ENCODE peak calls at places on chromosomes 3 and 15, in seven cellular contexts. One of them, this sample, is unnamed.

GRCh38 chr15:41911691-41912345 is 18.0 kb upstream of the SPTBN5 start:
- DNase-seq in AG04450: no peak
- DNase-seq in right atrium auricular region: no peak
- DNase-seq in mammary epithelial cell: no peak
- DNase-seq in cardiac muscle cell: no peak
- DNase-seq in HL-60: no peak
- DNase-seq in HFF-Myc: no peak
- DNase-seq in this sample: no peak

GRCh38 chr15:40871749-40872617 is 2.1 kb downstream of the RHOV start:
- DNase-seq in AG04450: no peak
- DNase-seq in right atrium auricular region: no peak
- DNase-seq in mammary epithelial cell: peak; percentile 86
- DNase-seq in cardiac muscle cell: no peak
- DNase-seq in HL-60: no peak
- DNase-seq in HFF-Myc: no peak
- DNase-seq in this sample: peak; percentile 85

GRCh38 chr15:51952805-51953204 is 18.8 kb downstream of the LEO1 start:
- DNase-seq in AG04450: no peak
- DNase-seq in right atrium auricular region: no peak
- DNase-seq in mammary epithelial cell: no peak
- DNase-seq in cardiac muscle cell: no peak
- DNase-seq in HL-60: no peak
- DNase-seq in HFF-Myc: no peak
- DNase-seq in this sample: no peak

GRCh38 chr15:25090073-25090733 is 135.4 kb downstream of the SNRPN start:
- DNase-seq in AG04450: no peak
- DNase-seq in right atrium auricular region: peak; percentile 47
- DNase-seq in mammary epithelial cell: no peak
- DNase-seq in cardiac muscle cell: no peak
- DNase-seq in HL-60: no peak
- DNase-seq in HFF-Myc: no peak
- DNase-seq in this sample: no peak

GRCh38 chr3:111610189-111610588 is 15.0 kb upstream of the ZBED2 start:
- DNase-seq in AG04450: no peak
- DNase-seq in right atrium auricular region: no peak
- DNase-seq in mammary epithelial cell: peak; percentile 81
- DNase-seq in cardiac muscle cell: no peak
- DNase-seq in HL-60: no peak
- DNase-seq in HFF-Myc: no peak
- DNase-seq in this sample: peak; percentile 37

GRCh38 chr3:46065294-46065705 is 38.0 kb upstream of the XCR1 start:
- DNase-seq in AG04450: no peak
- DNase-seq in right atrium auricular region: no peak
- DNase-seq in mammary epithelial cell: peak; percentile 87
- DNase-seq in cardiac muscle cell: peak; percentile 47
- DNase-seq in HL-60: no peak
- DNase-seq in HFF-Myc: no peak
- DNase-seq in this sample: peak; percentile 39

GRCh38 chr3:20857636-20858035 is 671.6 kb upstream of the SGO1 start:
- DNase-seq in AG04450: no peak
- DNase-seq in right atrium auricular region: no peak
- DNase-seq in mammary epithelial cell: no peak
- DNase-seq in cardiac muscle cell: no peak
- DNase-seq in HL-60: no peak
- DNase-seq in HFF-Myc: no peak
- DNase-seq in this sample: no peak

GRCh38 chr3:156518726-156519125 is 36.2 kb downstream of the SSR3 start:
- DNase-seq in AG04450: no peak
- DNase-seq in right atrium auricular region: no peak
- DNase-seq in mammary epithelial cell: peak; percentile 32
- DNase-seq in cardiac muscle cell: no peak
- DNase-seq in HL-60: no peak
- DNase-seq in HFF-Myc: no peak
- DNase-seq in this sample: no peak

GRCh38 chr15:93072011-93072410 is 17.0 kb downstream of the RGMA start:
- DNase-seq in AG04450: no peak
- DNase-seq in right atrium auricular region: no peak
- DNase-seq in mammary epithelial cell: no peak
- DNase-seq in cardiac muscle cell: no peak
- DNase-seq in HL-60: no peak
- DNase-seq in HFF-Myc: no peak
- DNase-seq in this sample: no peak

GRCh38 chr3:39177708-39178332 is 14.6 kb downstream of the XIRP1 start:
- DNase-seq in AG04450: peak; percentile 86
- DNase-seq in right atrium auricular region: peak; percentile 95
- DNase-seq in mammary epithelial cell: peak; percentile 80
- DNase-seq in cardiac muscle cell: peak; percentile 67
- DNase-seq in HL-60: peak; percentile 62
- DNase-seq in HFF-Myc: peak; percentile 85
- DNase-seq in this sample: peak; percentile 91

GRCh38 chr3:49032646-49033304 is 3.6 kb upstream of the IMPDH2 start:
- DNase-seq in AG04450: no peak
- DNase-seq in right atrium auricular region: no peak
- DNase-seq in mammary epithelial cell: peak; percentile 29
- DNase-seq in cardiac muscle cell: no peak
- DNase-seq in HL-60: no peak
- DNase-seq in HFF-Myc: no peak
- DNase-seq in this sample: no peak

GRCh38 chr15:88741671-88742070 is 61.6 kb upstream of the ACAN start:
- DNase-seq in AG04450: no peak
- DNase-seq in right atrium auricular region: no peak
- DNase-seq in mammary epithelial cell: no peak
- DNase-seq in cardiac muscle cell: no peak
- DNase-seq in HL-60: no peak
- DNase-seq in HFF-Myc: no peak
- DNase-seq in this sample: no peak

GRCh38 chr3:138439646-138440045 is 5.2 kb downstream of the ESYT3 start:
- DNase-seq in AG04450: no peak
- DNase-seq in right atrium auricular region: no peak
- DNase-seq in mammary epithelial cell: no peak
- DNase-seq in cardiac muscle cell: no peak
- DNase-seq in HL-60: no peak
- DNase-seq in HFF-Myc: no peak
- DNase-seq in this sample: no peak

GRCh38 chr3:134312072-134312872 is 61.6 kb upstream of the RYK start:
- DNase-seq in AG04450: no peak
- DNase-seq in right atrium auricular region: peak; percentile 60
- DNase-seq in mammary epithelial cell: peak; percentile 77
- DNase-seq in cardiac muscle cell: no peak
- DNase-seq in HL-60: no peak
- DNase-seq in HFF-Myc: no peak
- DNase-seq in this sample: peak; percentile 44

GRCh38 chr3:120497318-120497717 is 46.5 kb upstream of the FSTL1 start:
- DNase-seq in AG04450: peak; percentile 78
- DNase-seq in right atrium auricular region: no peak
- DNase-seq in mammary epithelial cell: peak; percentile 85
- DNase-seq in cardiac muscle cell: no peak
- DNase-seq in HL-60: no peak
- DNase-seq in HFF-Myc: peak; percentile 52
- DNase-seq in this sample: no peak

GRCh38 chr3:188671941-188672340 is 499.8 kb upstream of the TPRG1 start:
- DNase-seq in AG04450: no peak
- DNase-seq in right atrium auricular region: no peak
- DNase-seq in mammary epithelial cell: no peak
- DNase-seq in cardiac muscle cell: no peak
- DNase-seq in HL-60: no peak
- DNase-seq in HFF-Myc: no peak
- DNase-seq in this sample: no peak
- H3K4me3 ChIP-seq in AG04450: no peak overlapping the region
- H3K4me3 ChIP-seq in right atrium auricular region: no peak overlapping the region
- H3K4me3 ChIP-seq in mammary epithelial cell: peak overlapping the region; percentile 42
- H3K4me3 ChIP-seq in cardiac muscle cell: no peak overlapping the region
- H3K4me3 ChIP-seq in HL-60: no peak overlapping the region
- H3K4me3 ChIP-seq in HFF-Myc: no peak overlapping the region
- H3K4me3 ChIP-seq in this sample: no peak overlapping the region

DNA sequence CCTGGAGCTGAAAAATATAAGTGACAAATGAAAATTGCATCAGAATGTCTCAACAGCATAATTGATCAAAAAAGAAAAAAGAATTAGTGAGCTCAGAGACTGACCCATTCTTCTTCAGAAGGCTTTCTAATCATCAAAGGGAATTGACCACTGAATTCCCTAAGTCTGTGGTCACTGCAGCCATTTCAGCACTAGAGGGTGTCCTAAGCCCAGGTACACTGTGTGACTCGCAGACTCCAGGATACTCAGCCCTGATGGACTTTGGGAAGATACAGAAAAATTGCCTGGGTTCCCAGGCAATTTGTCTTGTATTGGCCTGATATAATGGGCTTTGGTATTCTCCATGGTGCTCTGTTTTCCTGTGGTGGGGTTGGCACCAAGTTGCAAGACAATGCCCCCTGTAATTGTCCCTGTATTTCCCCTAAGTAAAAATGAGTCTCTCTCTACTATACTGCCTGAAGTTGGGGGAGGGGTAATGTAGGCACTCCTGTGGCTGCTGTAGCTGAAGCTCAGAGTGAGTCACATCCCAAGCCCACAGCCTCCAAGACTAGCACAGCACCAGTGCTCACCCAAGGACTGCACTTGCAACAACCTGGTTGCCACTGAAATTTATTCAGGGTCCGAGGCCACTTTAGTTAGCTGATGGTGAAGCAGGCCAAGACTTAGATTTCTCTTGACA is 256.0 kb upstream of the STAC start:
- DNase-seq in AG04450: no peak
- DNase-seq in right atrium auricular region: no peak
- DNase-seq in mammary epithelial cell: peak; percentile 65
- DNase-seq in cardiac muscle cell: peak; percentile 61
- DNase-seq in HL-60: no peak
- DNase-seq in HFF-Myc: peak; percentile 37
- DNase-seq in this sample: no peak
- TF ChIP-seq CTCF in AG04450: peak; percentile 46
- TF ChIP-seq CTCF in right atrium auricular region: no peak
- TF ChIP-seq CTCF in mammary epithelial cell: peak; percentile 96
- TF ChIP-seq CTCF in cardiac muscle cell: peak; percentile 55
- TF ChIP-seq CTCF in HL-60: no peak
- TF ChIP-seq CTCF in HFF-Myc: peak; percentile 76
- TF ChIP-seq CTCF in this sample: no peak

DNA sequence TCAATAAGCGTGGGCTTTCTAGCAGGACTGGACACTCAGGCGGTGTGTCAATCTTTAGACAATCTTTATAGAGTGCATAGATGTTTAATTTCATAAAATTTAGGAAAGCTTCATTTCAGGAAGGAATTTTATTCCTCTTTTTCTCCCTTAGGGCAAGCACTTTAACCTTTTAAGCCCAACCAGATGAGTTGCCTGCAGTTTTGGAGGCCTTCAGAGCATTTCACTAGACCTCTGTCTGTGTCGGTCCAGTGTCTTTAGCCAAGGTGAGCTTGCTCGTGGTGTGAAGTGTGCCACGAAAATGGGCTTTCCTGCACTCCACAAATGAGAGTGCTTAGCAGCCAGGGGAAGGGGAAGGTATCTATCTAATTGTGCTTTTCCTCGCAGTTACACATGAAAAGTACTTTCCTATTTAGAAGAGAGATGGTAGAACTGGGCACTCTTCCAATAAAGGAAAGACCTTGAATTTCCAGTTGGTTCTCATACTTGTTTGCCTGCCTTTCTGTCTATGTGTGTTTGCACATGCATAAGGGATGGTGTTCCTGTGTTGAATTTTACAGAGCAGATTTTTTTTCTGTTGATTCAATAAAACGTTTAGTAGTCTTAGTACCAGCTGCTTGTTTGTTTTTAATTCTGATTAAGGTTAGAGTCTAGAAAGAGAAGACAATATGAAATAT is 53.6 kb downstream of the FEZF2 start:
- DNase-seq in AG04450: no peak
- DNase-seq in right atrium auricular region: no peak
- DNase-seq in mammary epithelial cell: no peak
- DNase-seq in cardiac muscle cell: no peak
- DNase-seq in HL-60: no peak
- DNase-seq in HFF-Myc: no peak
- DNase-seq in this sample: no peak
- H3K4me3 ChIP-seq in AG04450: peak overlapping the region; percentile 84
- H3K4me3 ChIP-seq in right atrium auricular region: peak overlapping the region; percentile 66
- H3K4me3 ChIP-seq in mammary epithelial cell: peak overlapping the region; percentile 70
- H3K4me3 ChIP-seq in cardiac muscle cell: no peak overlapping the region
- H3K4me3 ChIP-seq in HL-60: no peak overlapping the region
- H3K4me3 ChIP-seq in HFF-Myc: peak overlapping the region; percentile 54
- H3K4me3 ChIP-seq in this sample: no peak overlapping the region

DNA sequence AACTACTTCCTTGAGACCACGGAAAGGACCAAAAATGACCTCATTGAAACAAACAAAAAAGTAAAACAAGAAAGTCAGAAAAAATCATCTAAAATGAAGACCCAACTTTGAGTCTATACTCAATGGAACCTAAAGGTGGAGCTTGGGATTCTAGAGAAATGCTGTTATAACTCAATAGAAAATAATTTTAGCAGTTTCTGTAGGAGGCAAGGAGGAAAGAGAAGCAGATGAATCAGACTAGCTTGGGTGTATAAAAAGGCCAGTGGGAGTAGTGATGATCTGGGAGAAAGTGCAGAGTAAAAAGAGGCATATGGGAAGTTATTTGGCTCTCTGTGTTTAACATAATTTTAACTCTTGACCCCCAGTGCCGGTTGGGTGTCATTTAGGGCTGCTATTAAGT is 94.4 kb downstream of the TMCO5A start:
- DNase-seq in AG04450: no peak
- DNase-seq in right atrium auricular region: no peak
- DNase-seq in mammary epithelial cell: no peak
- DNase-seq in cardiac muscle cell: no peak
- DNase-seq in HL-60: no peak
- DNase-seq in HFF-Myc: no peak
- DNase-seq in this sample: no peak
- TF ChIP-seq CTCF in AG04450: peak; percentile 39
- TF ChIP-seq CTCF in right atrium auricular region: no peak
- TF ChIP-seq CTCF in mammary epithelial cell: no peak
- TF ChIP-seq CTCF in cardiac muscle cell: peak; percentile 21
- TF ChIP-seq CTCF in HL-60: no peak
- TF ChIP-seq CTCF in HFF-Myc: no peak
- TF ChIP-seq CTCF in this sample: no peak

GRCh38 chr3:96466441-96466840 is 348.0 kb upstream of the EPHA6 start:
- DNase-seq in AG04450: no peak
- DNase-seq in right atrium auricular region: no peak
- DNase-seq in mammary epithelial cell: no peak
- DNase-seq in cardiac muscle cell: no peak
- DNase-seq in HL-60: no peak
- DNase-seq in HFF-Myc: no peak
- DNase-seq in this sample: no peak
- H3K4me3 ChIP-seq in AG04450: no peak overlapping the region
- H3K4me3 ChIP-seq in right atrium auricular region: no peak overlapping the region
- H3K4me3 ChIP-seq in mammary epithelial cell: no peak overlapping the region
- H3K4me3 ChIP-seq in cardiac muscle cell: no peak overlapping the region
- H3K4me3 ChIP-seq in HL-60: no peak overlapping the region
- H3K4me3 ChIP-seq in HFF-Myc: no peak overlapping the region
- H3K4me3 ChIP-seq in this sample: no peak overlapping the region

DNA sequence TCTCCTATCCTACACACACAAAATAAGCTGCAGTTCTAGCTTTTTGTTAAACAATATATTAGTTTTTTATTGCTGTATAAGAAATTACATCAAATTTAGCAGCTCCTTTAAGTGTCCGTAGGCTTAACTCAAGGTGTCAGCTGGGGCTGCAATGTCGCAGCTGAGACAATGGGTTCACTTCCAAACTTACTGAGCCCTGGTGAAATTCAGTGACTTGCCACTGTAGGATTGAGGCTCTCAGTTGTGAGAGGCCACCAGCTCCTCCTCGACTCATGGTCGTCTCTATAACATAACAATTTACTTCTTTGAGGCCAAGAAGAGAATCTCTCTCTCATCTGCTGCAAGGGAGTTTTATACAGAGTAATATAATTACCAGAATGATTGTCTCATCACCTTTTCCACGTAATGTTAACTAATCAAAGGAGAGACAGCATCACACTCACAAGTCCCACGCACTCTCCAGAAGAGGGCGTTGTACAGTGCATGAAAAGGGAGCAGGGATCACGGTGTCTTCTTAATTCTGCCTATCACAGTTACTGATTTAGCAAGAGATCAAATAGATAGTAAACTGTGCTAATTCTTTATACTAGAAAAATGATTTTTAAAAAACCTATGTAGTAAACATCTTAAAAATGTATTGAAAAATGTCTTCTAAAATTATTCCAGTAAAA is 735.6 kb upstream of the GBE1 start:
- DNase-seq in AG04450: no peak
- DNase-seq in right atrium auricular region: no peak
- DNase-seq in mammary epithelial cell: peak; percentile 8
- DNase-seq in cardiac muscle cell: peak; percentile 27
- DNase-seq in HL-60: no peak
- DNase-seq in HFF-Myc: no peak
- DNase-seq in this sample: no peak
- TF ChIP-seq CTCF in AG04450: no peak
- TF ChIP-seq CTCF in right atrium auricular region: no peak
- TF ChIP-seq CTCF in mammary epithelial cell: peak; percentile 41
- TF ChIP-seq CTCF in cardiac muscle cell: no peak
- TF ChIP-seq CTCF in HL-60: peak; percentile 9
- TF ChIP-seq CTCF in HFF-Myc: no peak
- TF ChIP-seq CTCF in this sample: no peak

This sample was measured in mucosa of descending colon.